ENCODE peak calls at places on chromosome 21, in eight cellular contexts. H is GM23248; Z is stimulated activated CD8-positive, alpha-beta memory T cell treated with anti-CD3 and anti-CD28 coated beads, Interleukin-2, amount 100 ng/mL, for 48 hours; D is NCI-H1417; Y is kidney epithelial cell; E is stimulated activated CD4-positive, alpha-beta T cell treated with anti-CD3 and anti-CD28 coated beads, TNF-alpha, amount 100 ng/mL, for 48 hours; S is aorta; B is GM12891. C is an unnamed sample.
A peak's percentile ranks its signal among the peaks of the same experiment; 100 is the strongest.

GRCh38 chr21:38267991-38268858 is 11.4 kb downstream of the KCNJ15 start:
- DNase-seq in S (no peak), Y (no peak), Z (no peak), B (no peak), H (peak; percentile 60), E (no peak), D (no peak), C (no peak)

GRCh38 chr21:42913461-42913860 is 12.0 kb downstream of the ERVH48-1 start:
- DNase-seq in Z (no peak), B (no peak), E (no peak), S (no peak), H (no peak), D (no peak), Y (no peak), C (no peak)

GRCh38 chr21:38920631-38921398 is 115.1 kb downstream of the ETS2 start:
- DNase-seq in D (no peak), Y (no peak), S (no peak), B (no peak), Z (no peak), H (peak; percentile 68), E (no peak), C (no peak)

GRCh38 chr21:42863504-42863870 is 15.9 kb downstream of the WDR4 start:
- DNase-seq in B (no peak), E (no peak), Y (no peak), H (no peak), S (no peak), D (no peak), Z (no peak), C (no peak)

GRCh38 chr21:40562603-40563002 is 284.4 kb downstream of the DSCAM start:
- DNase-seq in D (no peak), B (no peak), Z (no peak), S (no peak), H (no peak), Y (no peak), E (no peak), C (no peak)

GRCh38 chr21:26835027-26835713 is 10.0 kb downstream of the ADAMTS1 start:
- DNase-seq in Y (no peak), D (no peak), B (no peak), S (peak; percentile 72), Z (no peak), H (peak; percentile 81), E (no peak), C (no peak)

GRCh38 chr21:29184047-29184446 is 53.6 kb downstream of the MAP3K7CL start:
- DNase-seq in E (no peak), Y (no peak), D (no peak), S (no peak), H (no peak), B (no peak), Z (no peak), C (no peak)

GRCh38 chr21:45935628-45936027 is 45.9 kb upstream of the COL6A1 start:
- DNase-seq in Z (no peak), D (no peak), H (peak; percentile 54), B (no peak), Y (no peak), E (no peak), S (peak; percentile 8), C (no peak)

GRCh38 chr21:41975391-41976272 is 21.8 kb upstream of the C2CD2 start:
- DNase-seq in H (peak; percentile 6), D (no peak), E (no peak), B (no peak), S (no peak), Y (no peak), Z (no peak), C (no peak)

GRCh38 chr21:35378881-35379280 is 329.8 kb upstream of the RUNX1 start:
- DNase-seq in Y (no peak), D (no peak), H (no peak), B (no peak), Z (no peak), S (no peak), E (no peak), C (no peak)

GRCh38 chr21:28805885-28806284 is 186.8 kb downstream of the LTN1 start:
- DNase-seq in E (no peak), Z (no peak), S (no peak), H (peak; percentile 87), D (no peak), B (no peak), Y (no peak), C (no peak)

GRCh38 chr21:45982256-45982757 is 737 bp downstream of the COL6A1 start:
- DNase-seq in Z (no peak), E (no peak), B (peak; percentile 17), D (no peak), Y (no peak), S (peak; percentile 84), H (peak; percentile 55), C (no peak)

GRCh38 chr21:46325073-46325912 is 1.3 kb downstream of the PCNT start:
- DNase-seq in Y (no peak), Z (peak; percentile 13), S (peak; percentile 82), B (peak; percentile 48), D (peak; percentile 37), E (peak; percentile 28), H (peak; percentile 71), C (no peak)

GRCh38 chr21:43858806-43859648 is 6.0 kb upstream of the AGPAT3 start:
- DNase-seq in Y (no peak), Z (no peak), E (no peak), B (no peak), H (no peak), S (no peak), D (no peak), C (no peak)

GRCh38 chr21:27269646-27270045 is 302.8 kb upstream of the ADAMTS5 start:
- DNase-seq in D (no peak), Z (no peak), H (peak; percentile 92), Y (peak; percentile 65), B (no peak), E (no peak), S (no peak), C (no peak)

GRCh38 chr21:43608225-43608624 is 51.1 kb downstream of the HSF2BP start:
- DNase-seq in D (no peak), E (no peak), Z (no peak), Y (peak; percentile 47), B (no peak), S (no peak), H (peak; percentile 63), C (no peak)

GRCh38 chr21:15060776-15061175 is 4.0 kb downstream of the NRIP1 start:
- DNase-seq in Y (no peak), B (no peak), Z (no peak), D (no peak), H (peak; percentile 48), S (no peak), E (no peak), C (no peak)

GRCh38 chr21:45482899-45483821 is 59.1 kb downstream of the SLC19A1 start:
- DNase-seq in Z (no peak), D (no peak), S (no peak), Y (no peak), B (no peak), E (no peak), H (no peak), C (no peak)

GRCh38 chr21:9763807-9764206 is 757.6 kb upstream of the TPTE start:
- DNase-seq in E (no peak), Z (no peak), S (no peak), Y (no peak), H (no peak), B (no peak), D (no peak), C (no peak)

GRCh38 chr21:15221799-15222386 is 157.1 kb upstream of the NRIP1 start:
- DNase-seq in Z (no peak), E (no peak), S (no peak), H (peak; percentile 86), Y (peak; percentile 72), D (no peak), B (no peak), C (no peak)

GRCh38 chr21:45940621-45941337 is 40.8 kb upstream of the COL6A1 start:
- DNase-seq in D (no peak), E (no peak), S (peak; percentile 58), Y (no peak), Z (no peak), H (no peak), B (no peak), C (no peak)

GRCh38 chr21:14259669-14260458 is 43.9 kb downstream of the RBM11 start:
- DNase-seq in E (no peak), D (peak; percentile 52), Y (no peak), B (no peak), S (no peak), Z (no peak), H (peak; percentile 61), C (no peak)

GRCh38 chr21:42107881-42108553 is 36.9 kb downstream of the UMODL1 start:
- DNase-seq in Y (no peak), Z (peak; percentile 54), B (peak; percentile 99), D (peak; percentile 86), H (peak; percentile 70), S (peak; percentile 87), E (peak; percentile 68), C (peak; percentile 97)

GRCh38 chr21:45258476-45258875 is 29.2 kb downstream of the POFUT2 start:
- DNase-seq in S (no peak), D (no peak), Y (peak; percentile 5), H (no peak), B (no peak), Z (no peak), E (no peak), C (no peak)

C was measured in GM19239.